ENCODE peak calls at places on chromosomes 13 and 19, in four cellular contexts. One of them, this sample, is unnamed.

GRCh38 chr19:11265785-11266236 is 3.5 kb upstream of the DOCK6 start:
- DNase-seq in Panc1: no peak
- DNase-seq in endothelial cell of umbilical vein: no peak
- DNase-seq in transverse colon: peak; percentile 95
- DNase-seq in this sample: no peak

GRCh38 chr19:768424-768823 is 17.5 kb downstream of the MISP start:
- DNase-seq in Panc1: no peak
- DNase-seq in transverse colon: no peak
- DNase-seq in endothelial cell of umbilical vein: no peak
- DNase-seq in this sample: no peak

GRCh38 chr19:19508217-19508616 is 7.1 kb downstream of the TSSK6 start:
- DNase-seq in transverse colon: no peak
- DNase-seq in endothelial cell of umbilical vein: no peak
- DNase-seq in Panc1: no peak
- DNase-seq in this sample: no peak

GRCh38 chr19:37551123-37551993 is 43.2 kb downstream of the ZNF571 start:
- DNase-seq in transverse colon: peak; percentile 42
- DNase-seq in Panc1: no peak
- DNase-seq in endothelial cell of umbilical vein: peak; percentile 57
- DNase-seq in this sample: no peak

GRCh38 chr19:47275866-47276461 is 1.3 kb downstream of the INAFM1 start:
- DNase-seq in transverse colon: no peak
- DNase-seq in Panc1: no peak
- DNase-seq in endothelial cell of umbilical vein: no peak
- DNase-seq in this sample: peak; percentile 94

GRCh38 chr13:21130116-21130515 is 46.2 kb downstream of the SKA3 start:
- DNase-seq in endothelial cell of umbilical vein: no peak
- DNase-seq in transverse colon: no peak
- DNase-seq in Panc1: no peak
- DNase-seq in this sample: no peak

GRCh38 chr13:113670541-113670940 is 3.5 kb downstream of the GRK1 start:
- DNase-seq in endothelial cell of umbilical vein: no peak
- DNase-seq in transverse colon: peak; percentile 3
- DNase-seq in Panc1: no peak
- DNase-seq in this sample: no peak

GRCh38 chr13:100842136-100842535 is 167.5 kb upstream of the TMTC4 start:
- DNase-seq in Panc1: no peak
- DNase-seq in transverse colon: no peak
- DNase-seq in endothelial cell of umbilical vein: no peak
- DNase-seq in this sample: no peak

GRCh38 chr19:19338082-19338481 is 17.5 kb downstream of the MAU2 start:
- DNase-seq in transverse colon: no peak
- DNase-seq in Panc1: no peak
- DNase-seq in endothelial cell of umbilical vein: no peak
- DNase-seq in this sample: no peak

GRCh38 chr13:78323848-78324247 is 279.5 kb downstream of the POU4F1 start:
- DNase-seq in transverse colon: no peak
- DNase-seq in Panc1: no peak
- DNase-seq in endothelial cell of umbilical vein: peak; percentile 66
- DNase-seq in this sample: no peak

GRCh38 chr13:21014666-21015170 is 46.7 kb downstream of the LATS2 start:
- DNase-seq in endothelial cell of umbilical vein: peak; percentile 58
- DNase-seq in transverse colon: no peak
- DNase-seq in Panc1: no peak
- DNase-seq in this sample: no peak

GRCh38 chr13:81770868-81771505 is 1430.1 kb upstream of the SPRY2 start:
- DNase-seq in endothelial cell of umbilical vein: no peak
- DNase-seq in Panc1: no peak
- DNase-seq in transverse colon: no peak
- DNase-seq in this sample: no peak

GRCh38 chr19:53813996-53814395 is 10.1 kb downstream of the NLRP12 start:
- DNase-seq in Panc1: no peak
- DNase-seq in endothelial cell of umbilical vein: no peak
- DNase-seq in transverse colon: no peak
- DNase-seq in this sample: no peak

GRCh38 chr13:33351324-33351723 is 65.8 kb upstream of the STARD13 start:
- DNase-seq in Panc1: no peak
- DNase-seq in transverse colon: peak; percentile 13
- DNase-seq in endothelial cell of umbilical vein: peak; percentile 65
- DNase-seq in this sample: no peak

GRCh38 chr19:35154535-35155406 is at the start of gene FXYD5:
- DNase-seq in transverse colon: peak; percentile 77
- DNase-seq in Panc1: no peak
- DNase-seq in endothelial cell of umbilical vein: peak; percentile 79
- DNase-seq in this sample: no peak

GRCh38 chr13:23609414-23610186 is 39.4 kb downstream of the TNFRSF19 start:
- DNase-seq in endothelial cell of umbilical vein: peak; percentile 67
- DNase-seq in transverse colon: no peak
- DNase-seq in Panc1: no peak
- DNase-seq in this sample: no peak

GRCh38 chr13:44398606-44399005 is 25.0 kb downstream of the SERP2 start:
- DNase-seq in endothelial cell of umbilical vein: no peak
- DNase-seq in transverse colon: no peak
- DNase-seq in Panc1: no peak
- DNase-seq in this sample: no peak

GRCh38 chr19:39341122-39341719 is 1.0 kb upstream of the SAMD4B start:
- DNase-seq in transverse colon: peak; percentile 42
- DNase-seq in endothelial cell of umbilical vein: no peak
- DNase-seq in Panc1: no peak
- DNase-seq in this sample: no peak

GRCh38 chr13:45331981-45332830 is 8.8 kb downstream of the TPT1 start:
- DNase-seq in transverse colon: no peak
- DNase-seq in Panc1: no peak
- DNase-seq in endothelial cell of umbilical vein: peak; percentile 58
- DNase-seq in this sample: no peak

GRCh38 chr13:23979361-23980159 is 82.3 kb upstream of the C1QTNF9B start:
- DNase-seq in transverse colon: peak; percentile 67
- DNase-seq in endothelial cell of umbilical vein: peak; percentile 75
- DNase-seq in Panc1: no peak
- DNase-seq in this sample: peak; percentile 92

GRCh38 chr13:114166381-114167131 is 12.5 kb upstream of the CFAP97D2 start:
- DNase-seq in endothelial cell of umbilical vein: no peak
- DNase-seq in transverse colon: no peak
- DNase-seq in Panc1: no peak
- DNase-seq in this sample: no peak

GRCh38 chr13:23212621-23213020 is 31.8 kb downstream of the SGCG start:
- DNase-seq in Panc1: no peak
- DNase-seq in endothelial cell of umbilical vein: no peak
- DNase-seq in transverse colon: no peak
- DNase-seq in this sample: no peak

GRCh38 chr19:46351241-46352041 is 4.6 kb downstream of the PPP5C start:
- DNase-seq in transverse colon: peak; percentile 54
- DNase-seq in Panc1: no peak
- DNase-seq in endothelial cell of umbilical vein: peak; percentile 70
- DNase-seq in this sample: no peak

DNA sequence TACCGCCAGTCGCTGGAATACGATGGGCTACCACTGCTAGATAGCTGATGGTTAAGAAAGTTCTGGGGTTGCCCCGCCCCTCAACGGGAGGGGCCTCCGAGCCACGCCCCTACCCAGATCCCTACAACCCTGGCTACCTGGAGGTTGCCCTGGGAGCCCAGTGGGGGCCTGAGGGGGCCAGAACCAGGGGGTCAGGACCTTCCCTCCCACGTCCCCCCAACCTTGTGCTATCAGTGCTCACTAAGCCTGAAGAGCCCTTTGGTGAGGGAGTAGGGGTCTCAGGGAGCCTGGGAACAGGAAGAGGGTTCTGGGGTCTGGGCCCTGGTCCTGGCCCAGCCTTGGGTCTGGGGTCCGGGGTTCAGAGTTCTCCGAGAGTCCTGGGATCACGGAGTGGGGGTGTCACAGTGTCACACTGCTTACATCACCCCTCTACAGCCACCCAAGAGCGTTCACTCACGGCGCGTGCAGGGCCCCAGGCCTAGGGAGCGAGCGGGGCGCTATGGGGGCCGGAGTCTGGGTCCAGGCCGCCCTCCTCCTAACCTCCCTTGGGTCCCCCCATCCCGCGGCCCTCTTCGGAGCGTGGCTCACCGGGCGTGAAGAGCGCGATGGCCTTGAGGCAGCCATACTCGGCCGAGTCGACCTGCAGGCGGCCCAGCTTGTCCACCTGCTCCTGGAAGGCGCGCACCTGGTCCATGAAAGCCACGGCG is 9.0 kb downstream of the OCEL1 start:
- DNase-seq in transverse colon: peak; percentile 79
- DNase-seq in endothelial cell of umbilical vein: peak; percentile 43
- DNase-seq in Panc1: no peak
- DNase-seq in this sample: no peak
- TF ChIP-seq POLR2AphosphoS5 in transverse colon: peak; percentile 3
- TF ChIP-seq POLR2AphosphoS5 in endothelial cell of umbilical vein: no peak
- TF ChIP-seq POLR2AphosphoS5 in Panc1: peak; percentile 53
- TF ChIP-seq POLR2AphosphoS5 in this sample: no peak

DNA sequence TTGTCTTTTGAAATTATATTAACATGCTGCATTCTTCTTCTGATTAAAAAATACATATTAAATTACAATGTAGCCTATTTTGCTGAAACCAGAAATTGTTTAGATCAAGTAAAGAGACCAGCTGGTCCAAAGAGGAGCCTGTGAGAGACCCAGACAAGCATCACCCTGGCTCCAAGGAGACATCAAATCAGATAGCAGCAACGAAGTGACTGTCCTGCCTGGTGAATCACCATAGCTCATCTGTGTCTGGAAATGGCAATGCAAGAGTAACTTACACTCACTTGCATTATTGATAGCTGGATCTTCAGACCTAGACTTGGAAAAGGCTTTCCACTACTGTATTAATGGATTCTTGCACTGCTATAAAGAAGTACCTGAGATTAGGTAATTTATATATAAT is 169.1 kb downstream of the KCTD12 start:
- DNase-seq in Panc1: no peak
- DNase-seq in endothelial cell of umbilical vein: no peak
- DNase-seq in transverse colon: no peak
- DNase-seq in this sample: no peak
- TF ChIP-seq CTCF in Panc1: no peak
- TF ChIP-seq CTCF in endothelial cell of umbilical vein: no peak
- TF ChIP-seq CTCF in transverse colon: no peak
- TF ChIP-seq CTCF in this sample: no peak

DNA sequence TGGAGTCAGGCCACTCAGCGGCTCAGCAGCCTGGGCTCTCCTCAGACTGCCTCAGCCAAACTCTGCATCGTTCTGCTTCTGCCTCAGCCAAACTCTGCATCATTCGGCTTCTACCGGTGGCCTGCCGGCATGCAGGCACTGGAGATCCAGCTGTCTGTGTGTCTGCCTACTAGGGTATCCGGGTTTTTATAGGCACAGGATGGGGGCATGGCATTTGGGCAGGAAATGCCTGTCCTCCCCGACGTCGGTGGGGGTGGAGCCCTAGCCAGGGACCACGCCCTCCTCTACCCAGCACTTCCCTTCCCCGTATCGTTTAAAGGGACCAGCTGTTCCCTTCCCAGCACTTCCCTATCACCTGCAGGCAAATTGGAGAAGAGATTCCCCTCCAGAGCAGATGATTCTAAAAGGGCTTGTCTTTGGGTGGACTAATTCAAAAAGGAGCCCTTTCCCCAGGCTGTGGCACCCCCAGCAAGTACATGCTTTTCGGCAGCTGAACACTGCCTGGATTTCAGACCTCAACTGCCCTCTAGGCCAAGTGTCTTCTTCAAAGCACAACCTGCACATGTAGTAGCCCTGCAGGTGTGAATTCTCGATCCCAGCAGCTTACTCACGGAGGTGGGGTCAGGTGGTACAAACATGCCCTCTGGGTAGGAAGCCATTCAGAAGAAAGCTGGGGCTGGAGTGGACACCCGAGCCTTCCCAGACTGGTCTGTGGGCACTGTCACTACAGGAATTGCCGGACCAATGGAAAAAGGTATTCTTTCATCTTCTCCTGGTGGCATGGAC is 25.5 kb upstream of the GPR12 start:
- DNase-seq in transverse colon: peak; percentile 37
- DNase-seq in endothelial cell of umbilical vein: no peak
- DNase-seq in Panc1: no peak
- DNase-seq in this sample: no peak
- TF ChIP-seq POLR2AphosphoS5 in transverse colon: peak; percentile 31
- TF ChIP-seq POLR2AphosphoS5 in endothelial cell of umbilical vein: no peak
- TF ChIP-seq POLR2AphosphoS5 in Panc1: no peak
- TF ChIP-seq POLR2AphosphoS5 in this sample: peak; percentile 60

GRCh38 chr13:66618702-66619101 is 611.4 kb downstream of the PCDH9 start:
- DNase-seq in transverse colon: no peak
- DNase-seq in endothelial cell of umbilical vein: peak; percentile 60
- DNase-seq in Panc1: no peak
- DNase-seq in this sample: no peak
- TF ChIP-seq CTCF in transverse colon: peak; percentile 24
- TF ChIP-seq CTCF in endothelial cell of umbilical vein: peak; percentile 23
- TF ChIP-seq CTCF in Panc1: peak; percentile 36
- TF ChIP-seq CTCF in this sample: peak; percentile 14

GRCh38 chr19:14127176-14127575 is 9.2 kb downstream of the ASF1B start:
- DNase-seq in endothelial cell of umbilical vein: no peak
- DNase-seq in Panc1: no peak
- DNase-seq in transverse colon: no peak
- DNase-seq in this sample: no peak

GRCh38 chr19:14122924-14123323 is 5.4 kb upstream of the PRKACA start:
- DNase-seq in transverse colon: no peak
- DNase-seq in Panc1: no peak
- DNase-seq in endothelial cell of umbilical vein: no peak
- DNase-seq in this sample: no peak

GRCh38 chr19:14127929-14128509 is 8.4 kb downstream of the ASF1B start:
- DNase-seq in Panc1: no peak
- DNase-seq in transverse colon: no peak
- DNase-seq in endothelial cell of umbilical vein: no peak
- DNase-seq in this sample: no peak
- TF ChIP-seq POLR2AphosphoS5 in Panc1: no peak
- TF ChIP-seq POLR2AphosphoS5 in transverse colon: no peak
- TF ChIP-seq POLR2AphosphoS5 in endothelial cell of umbilical vein: no peak
- TF ChIP-seq POLR2AphosphoS5 in this sample: no peak